ENCODE peak calls at places on chromosomes 16 and 17, in nine cellular contexts. One of them, this sample, is unnamed.

GRCh38 chr17:3968017-3968416 is 3.8 kb upstream of the ATP2A3 start:
- DNase-seq in lung: no peak
- DNase-seq in right atrium auricular region: no peak
- DNase-seq in lower leg skin: no peak
- DNase-seq in AG09309: no peak
- DNase-seq in GM23338: no peak
- DNase-seq in GM20000: no peak
- DNase-seq in nephron progenitor cell: no peak
- DNase-seq in B cell: no peak
- DNase-seq in this sample: no peak

GRCh38 chr17:5078106-5079028 is at the start of gene ZFP3:
- DNase-seq in lung: peak; percentile 89
- DNase-seq in right atrium auricular region: peak; percentile 82
- DNase-seq in lower leg skin: peak; percentile 71
- DNase-seq in AG09309: peak; percentile 40
- DNase-seq in GM23338: peak; percentile 92
- DNase-seq in GM20000: peak; percentile 85
- DNase-seq in nephron progenitor cell: no peak
- DNase-seq in B cell: peak; percentile 84
- DNase-seq in this sample: peak; percentile 12

GRCh38 chr16:63289834-63290460 is 1253.7 kb upstream of the CDH8 start:
- DNase-seq in lung: no peak
- DNase-seq in right atrium auricular region: no peak
- DNase-seq in lower leg skin: no peak
- DNase-seq in AG09309: no peak
- DNase-seq in GM23338: peak; percentile 80
- DNase-seq in GM20000: peak; percentile 20
- DNase-seq in nephron progenitor cell: peak; percentile 65
- DNase-seq in B cell: no peak
- DNase-seq in this sample: no peak

GRCh38 chr17:48429638-48430586 is at the start of gene SKAP1:
- DNase-seq in lung: no peak
- DNase-seq in right atrium auricular region: no peak
- DNase-seq in lower leg skin: no peak
- DNase-seq in AG09309: no peak
- DNase-seq in GM23338: peak; percentile 71
- DNase-seq in GM20000: peak; percentile 84
- DNase-seq in nephron progenitor cell: peak; percentile 56
- DNase-seq in B cell: peak; percentile 85
- DNase-seq in this sample: no peak

GRCh38 chr17:43909537-43910231 is 2.3 kb upstream of the MPP2 start:
- DNase-seq in lung: no peak
- DNase-seq in right atrium auricular region: no peak
- DNase-seq in lower leg skin: no peak
- DNase-seq in AG09309: no peak
- DNase-seq in GM23338: no peak
- DNase-seq in GM20000: no peak
- DNase-seq in nephron progenitor cell: no peak
- DNase-seq in B cell: no peak
- DNase-seq in this sample: no peak

GRCh38 chr17:79615926-79616325 is 5.1 kb upstream of the RBFOX3 start:
- DNase-seq in lung: no peak
- DNase-seq in right atrium auricular region: no peak
- DNase-seq in lower leg skin: no peak
- DNase-seq in AG09309: no peak
- DNase-seq in GM23338: no peak
- DNase-seq in GM20000: no peak
- DNase-seq in nephron progenitor cell: no peak
- DNase-seq in B cell: no peak
- DNase-seq in this sample: no peak

GRCh38 chr17:66508896-66509843 is 206.8 kb downstream of the PRKCA start:
- DNase-seq in lung: peak; percentile 64
- DNase-seq in right atrium auricular region: no peak
- DNase-seq in lower leg skin: no peak
- DNase-seq in AG09309: peak; percentile 87
- DNase-seq in GM23338: no peak
- DNase-seq in GM20000: no peak
- DNase-seq in nephron progenitor cell: no peak
- DNase-seq in B cell: no peak
- DNase-seq in this sample: peak; percentile 73

GRCh38 chr16:11824362-11824761 is 27.0 kb downstream of the RSL1D1 start:
- DNase-seq in lung: peak; percentile 48
- DNase-seq in right atrium auricular region: peak; percentile 75
- DNase-seq in lower leg skin: peak; percentile 82
- DNase-seq in AG09309: no peak
- DNase-seq in GM23338: no peak
- DNase-seq in GM20000: no peak
- DNase-seq in nephron progenitor cell: no peak
- DNase-seq in B cell: no peak
- DNase-seq in this sample: no peak

GRCh38 chr17:60167095-60167741 is 17.4 kb downstream of the CA4 start:
- DNase-seq in lung: no peak
- DNase-seq in right atrium auricular region: no peak
- DNase-seq in lower leg skin: no peak
- DNase-seq in AG09309: no peak
- DNase-seq in GM23338: no peak
- DNase-seq in GM20000: no peak
- DNase-seq in nephron progenitor cell: no peak
- DNase-seq in B cell: no peak
- DNase-seq in this sample: no peak

GRCh38 chr17:57614742-57615141 is 130.4 kb downstream of the CCDC182 start:
- DNase-seq in lung: no peak
- DNase-seq in right atrium auricular region: no peak
- DNase-seq in lower leg skin: no peak
- DNase-seq in AG09309: no peak
- DNase-seq in GM23338: no peak
- DNase-seq in GM20000: no peak
- DNase-seq in nephron progenitor cell: no peak
- DNase-seq in B cell: no peak
- DNase-seq in this sample: no peak
- TF ChIP-seq CTCF in lung: no peak
- TF ChIP-seq CTCF in right atrium auricular region: no peak
- TF ChIP-seq CTCF in lower leg skin: no peak
- TF ChIP-seq CTCF in AG09309: no peak
- TF ChIP-seq CTCF in GM23338: no peak
- TF ChIP-seq CTCF in GM20000: no peak
- TF ChIP-seq CTCF in nephron progenitor cell: no peak
- TF ChIP-seq CTCF in B cell: no peak
- TF ChIP-seq CTCF in this sample: no peak

GRCh38 chr17:42334667-42335066 is 46.4 kb downstream of the STAT5A start:
- DNase-seq in lung: no peak
- DNase-seq in right atrium auricular region: no peak
- DNase-seq in lower leg skin: no peak
- DNase-seq in AG09309: no peak
- DNase-seq in GM23338: no peak
- DNase-seq in GM20000: no peak
- DNase-seq in nephron progenitor cell: no peak
- DNase-seq in B cell: no peak
- DNase-seq in this sample: no peak
- TF ChIP-seq CTCF in lung: no peak
- TF ChIP-seq CTCF in right atrium auricular region: no peak
- TF ChIP-seq CTCF in lower leg skin: no peak
- TF ChIP-seq CTCF in AG09309: no peak
- TF ChIP-seq CTCF in GM23338: no peak
- TF ChIP-seq CTCF in GM20000: no peak
- TF ChIP-seq CTCF in nephron progenitor cell: no peak
- TF ChIP-seq CTCF in B cell: peak; percentile 8
- TF ChIP-seq CTCF in this sample: no peak

GRCh38 chr17:81865358-81865732 is 5.0 kb upstream of the P4HB start:
- DNase-seq in lung: no peak
- DNase-seq in right atrium auricular region: no peak
- DNase-seq in lower leg skin: no peak
- DNase-seq in AG09309: no peak
- DNase-seq in GM23338: no peak
- DNase-seq in GM20000: no peak
- DNase-seq in nephron progenitor cell: no peak
- DNase-seq in B cell: no peak
- DNase-seq in this sample: no peak

GRCh38 chr17:81865733-81866439 is 5.3 kb downstream of the ARHGDIA start:
- DNase-seq in lung: no peak
- DNase-seq in right atrium auricular region: no peak
- DNase-seq in lower leg skin: no peak
- DNase-seq in AG09309: no peak
- DNase-seq in GM23338: no peak
- DNase-seq in GM20000: no peak
- DNase-seq in nephron progenitor cell: no peak
- DNase-seq in B cell: peak; percentile 7
- DNase-seq in this sample: no peak

GRCh38 chr17:81866440-81867122 is 4.6 kb downstream of the ARHGDIA start:
- DNase-seq in lung: no peak
- DNase-seq in right atrium auricular region: no peak
- DNase-seq in lower leg skin: no peak
- DNase-seq in AG09309: no peak
- DNase-seq in GM23338: no peak
- DNase-seq in GM20000: no peak
- DNase-seq in nephron progenitor cell: no peak
- DNase-seq in B cell: peak; percentile 23
- DNase-seq in this sample: no peak

GRCh38 chr17:81863123-81863675 is 2.9 kb upstream of the P4HB start:
- DNase-seq in lung: no peak
- DNase-seq in right atrium auricular region: no peak
- DNase-seq in lower leg skin: no peak
- DNase-seq in AG09309: no peak
- DNase-seq in GM23338: no peak
- DNase-seq in GM20000: no peak
- DNase-seq in nephron progenitor cell: no peak
- DNase-seq in B cell: no peak
- DNase-seq in this sample: no peak

GRCh38 chr17:81863833-81864768 is 3.8 kb upstream of the P4HB start:
- DNase-seq in lung: no peak
- DNase-seq in right atrium auricular region: no peak
- DNase-seq in lower leg skin: no peak
- DNase-seq in AG09309: no peak
- DNase-seq in GM23338: peak; percentile 58
- DNase-seq in GM20000: no peak
- DNase-seq in nephron progenitor cell: no peak
- DNase-seq in B cell: no peak
- DNase-seq in this sample: no peak
- TF ChIP-seq CTCF in lung: no peak
- TF ChIP-seq CTCF in right atrium auricular region: no peak
- TF ChIP-seq CTCF in lower leg skin: no peak
- TF ChIP-seq CTCF in AG09309: no peak
- TF ChIP-seq CTCF in GM23338: peak; percentile 17
- TF ChIP-seq CTCF in GM20000: no peak
- TF ChIP-seq CTCF in nephron progenitor cell: no peak
- TF ChIP-seq CTCF in B cell: no peak
- TF ChIP-seq CTCF in this sample: no peak

GRCh38 chr17:21043296-21044232 is 753 bp upstream of the USP22 start:
- DNase-seq in lung: peak; percentile 98
- DNase-seq in right atrium auricular region: peak; percentile 98
- DNase-seq in lower leg skin: peak; percentile 97
- DNase-seq in AG09309: peak; percentile 93
- DNase-seq in GM23338: peak; percentile 98
- DNase-seq in GM20000: no peak
- DNase-seq in nephron progenitor cell: peak; percentile 97
- DNase-seq in B cell: no peak
- DNase-seq in this sample: peak; percentile 90

GRCh38 chr17:21037117-21037803 is 5.6 kb downstream of the USP22 start:
- DNase-seq in lung: no peak
- DNase-seq in right atrium auricular region: no peak
- DNase-seq in lower leg skin: no peak
- DNase-seq in AG09309: no peak
- DNase-seq in GM23338: no peak
- DNase-seq in GM20000: no peak
- DNase-seq in nephron progenitor cell: no peak
- DNase-seq in B cell: no peak
- DNase-seq in this sample: no peak

GRCh38 chr17:21041753-21042433 is 918 bp downstream of the USP22 start:
- DNase-seq in lung: peak; percentile 79
- DNase-seq in right atrium auricular region: peak; percentile 89
- DNase-seq in lower leg skin: peak; percentile 84
- DNase-seq in AG09309: no peak
- DNase-seq in GM23338: peak; percentile 89
- DNase-seq in GM20000: peak; percentile 82
- DNase-seq in nephron progenitor cell: peak; percentile 76
- DNase-seq in B cell: peak; percentile 72
- DNase-seq in this sample: no peak

GRCh38 chr17:21042434-21043295 is at the start of gene USP22:
- DNase-seq in lung: no peak
- DNase-seq in right atrium auricular region: no peak
- DNase-seq in lower leg skin: no peak
- DNase-seq in AG09309: no peak
- DNase-seq in GM23338: no peak
- DNase-seq in GM20000: peak; percentile 94
- DNase-seq in nephron progenitor cell: peak; percentile 97
- DNase-seq in B cell: peak; percentile 92
- DNase-seq in this sample: no peak

GRCh38 chr17:21039839-21040575 is 2.8 kb downstream of the USP22 start:
- DNase-seq in lung: no peak
- DNase-seq in right atrium auricular region: no peak
- DNase-seq in lower leg skin: no peak
- DNase-seq in AG09309: no peak
- DNase-seq in GM23338: peak; percentile 67
- DNase-seq in GM20000: no peak
- DNase-seq in nephron progenitor cell: no peak
- DNase-seq in B cell: no peak
- DNase-seq in this sample: no peak
- TF ChIP-seq CTCF in lung: no peak
- TF ChIP-seq CTCF in right atrium auricular region: peak; percentile 47
- TF ChIP-seq CTCF in lower leg skin: no peak
- TF ChIP-seq CTCF in AG09309: peak; percentile 48
- TF ChIP-seq CTCF in GM23338: peak; percentile 57
- TF ChIP-seq CTCF in GM20000: peak; percentile 7
- TF ChIP-seq CTCF in nephron progenitor cell: no peak
- TF ChIP-seq CTCF in B cell: peak; percentile 38
- TF ChIP-seq CTCF in this sample: peak; percentile 42

DNA sequence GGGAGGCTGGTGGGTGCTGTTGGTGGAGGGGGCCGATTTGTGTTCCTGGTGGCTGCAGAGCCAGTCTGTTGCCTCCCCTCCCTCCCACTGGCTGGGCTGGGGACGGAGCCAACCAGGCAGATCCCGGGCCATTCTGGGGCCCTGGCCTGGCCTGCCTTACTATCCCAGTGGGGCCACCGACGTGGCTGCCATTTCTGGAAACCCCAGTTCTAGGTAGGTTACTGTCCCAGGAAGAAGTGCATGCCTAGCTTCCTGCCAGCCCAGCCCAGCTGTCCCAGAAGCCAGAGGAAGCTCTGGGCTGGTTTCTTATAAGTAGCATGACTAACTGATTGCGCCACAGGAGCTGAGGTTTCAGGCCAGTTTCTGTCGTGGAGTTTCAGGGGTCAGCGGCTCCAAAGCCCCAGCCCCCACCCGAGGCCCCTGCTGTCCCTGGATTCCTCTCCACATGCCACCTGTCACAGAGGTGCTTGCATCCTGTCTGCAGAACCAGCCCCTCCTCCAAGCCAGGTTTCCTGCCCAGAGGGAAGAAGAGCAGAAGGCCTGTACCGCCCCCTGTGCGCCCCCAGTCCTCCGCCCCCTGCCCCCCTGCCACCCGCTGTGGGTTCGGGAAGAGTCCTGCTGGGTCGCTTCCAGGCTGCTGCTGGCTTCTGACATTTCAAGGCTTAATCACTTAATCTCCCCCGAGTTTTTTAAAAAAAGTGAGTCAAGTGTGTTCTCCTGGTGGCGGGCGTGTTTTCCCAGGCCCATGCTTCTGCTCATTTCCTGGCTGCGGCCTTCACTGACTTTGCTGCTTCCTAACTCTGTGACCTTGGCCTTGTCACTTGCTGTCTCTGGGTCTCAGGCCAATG is 13.2 kb downstream of the IL4R start:
- DNase-seq in lung: peak; percentile 83
- DNase-seq in right atrium auricular region: peak; percentile 95
- DNase-seq in lower leg skin: peak; percentile 86
- DNase-seq in AG09309: peak; percentile 89
- DNase-seq in GM23338: peak; percentile 89
- DNase-seq in GM20000: no peak
- DNase-seq in nephron progenitor cell: peak; percentile 36
- DNase-seq in B cell: peak; percentile 47
- DNase-seq in this sample: peak; percentile 77
- TF ChIP-seq CTCF in lung: no peak
- TF ChIP-seq CTCF in right atrium auricular region: peak; percentile 26
- TF ChIP-seq CTCF in lower leg skin: no peak
- TF ChIP-seq CTCF in AG09309: no peak
- TF ChIP-seq CTCF in GM23338: no peak
- TF ChIP-seq CTCF in GM20000: no peak
- TF ChIP-seq CTCF in nephron progenitor cell: no peak
- TF ChIP-seq CTCF in B cell: no peak
- TF ChIP-seq CTCF in this sample: no peak

This sample was measured in AG04449.